ENCODE peak calls at places on chromosomes 4 and X, in six cellular contexts. I is hippocampal formation, Q is NCI-H1105, W is heart right ventricle, H is BE2C, X is WTC11. Z is an unnamed sample.

GRCh38 chrX:79325263-79325958 is 41.7 kb downstream of the ITM2A start:
- DNase-seq in I (no peak), Q (no peak), W (no peak), H (no peak), X (peak; percentile 11), Z (no peak)

GRCh38 chr4:45554423-45554822 is 569.4 kb downstream of the GABRG1 start:
- DNase-seq in I (peak; percentile 2), Q (no peak), W (no peak), H (no peak), X (no peak), Z (no peak)

GRCh38 chr4:5845035-5845905 is 47.6 kb downstream of the CRMP1 start:
- DNase-seq in I (no peak), Q (no peak), W (no peak), H (no peak), X (no peak), Z (no peak)

GRCh38 chrX:15947648-15948317 is 93.2 kb upstream of the AP1S2 start:
- DNase-seq in I (no peak), Q (no peak), W (no peak), H (no peak), X (peak; percentile 24), Z (no peak)

GRCh38 chr4:95560791-95561190 is 12.0 kb upstream of the UNC5C start:
- DNase-seq in I (no peak), Q (no peak), W (no peak), H (no peak), X (no peak), Z (no peak)

GRCh38 chrX:98068210-98068609 is 1184.5 kb downstream of the RPA4 start:
- DNase-seq in I (no peak), Q (no peak), W (no peak), H (no peak), X (no peak), Z (no peak)

GRCh38 chr4:169241480-169241879 is 29.3 kb downstream of the SH3RF1 start:
- DNase-seq in I (no peak), Q (no peak), W (no peak), H (no peak), X (no peak), Z (no peak)

GRCh38 chr4:22531638-22532037 is 15.8 kb upstream of the ADGRA3 start:
- DNase-seq in I (no peak), Q (no peak), W (no peak), H (no peak), X (no peak), Z (no peak)

GRCh38 chr4:40233227-40233626 is 36.4 kb downstream of the RHOH start:
- DNase-seq in I (no peak), Q (no peak), W (no peak), H (no peak), X (no peak), Z (no peak)

GRCh38 chrX:149841929-149842328 is 39.1 kb upstream of the MAGEA8 start:
- DNase-seq in I (no peak), Q (no peak), W (no peak), H (no peak), X (no peak), Z (no peak)

GRCh38 chr4:87717276-87718031 is 67.4 kb downstream of the DMP1 start:
- DNase-seq in I (no peak), Q (no peak), W (peak; percentile 14), H (no peak), X (no peak), Z (no peak)

Z was measured in NCI-H1092 treated with DMSO at 0.1 percent for 48 hours.